ENCODE peak calls at places on chromosomes 4 and X, in eight cellular contexts. F, I, V, H, N, U, L and Q are unnamed samples.
A peak's percentile ranks its signal among the peaks of the same experiment; 100 is the strongest.

GRCh38 chr4:12924728-12925320 is 559.3 kb downstream of the RAB28 start:
- DNase-seq in N (no peak), I (no peak), F (no peak), H (no peak), L (no peak), V (no peak), U (no peak), Q (no peak)

GRCh38 chrX:95764972-95765451 is 919.6 kb upstream of the DIAPH2 start:
- DNase-seq in N (no peak), L (no peak), H (no peak), U (no peak), I (no peak), V (peak; percentile 65), F (no peak), Q (no peak)

GRCh38 chr4:55854132-55854531 is 684 bp downstream of the EXOC1 start:
- DNase-seq in I (no peak), H (no peak), U (no peak), N (no peak), L (no peak), F (no peak), V (peak; percentile 4), Q (no peak)

GRCh38 chrX:8724176-8724757 is 7.7 kb downstream of the ANOS1 start:
- DNase-seq in F (no peak), I (no peak), V (peak; percentile 47), L (no peak), H (no peak), N (no peak), U (no peak), Q (no peak)

GRCh38 chr4:175035907-175036306 is 117.7 kb downstream of the ADAM29 start:
- DNase-seq in I (no peak), L (no peak), V (no peak), H (no peak), F (no peak), U (no peak), N (peak; percentile 51), Q (no peak)

GRCh38 chr4:145481164-145481941 is at the start of gene SMAD1:
- DNase-seq in V (peak; percentile 94), F (peak; percentile 82), I (no peak), L (peak; percentile 5), U (peak; percentile 80), N (peak; percentile 58), H (peak; percentile 35), Q (peak; percentile 76)

GRCh38 chr4:183355405-183355804 is 33.2 kb upstream of the CLDN24 start:
- DNase-seq in V (peak; percentile 77), U (no peak), L (no peak), H (no peak), I (no peak), N (no peak), F (no peak), Q (no peak)

GRCh38 chrX:13085533-13085932 is 41.1 kb upstream of the FAM9C start:
- DNase-seq in H (peak; percentile 16), L (peak; percentile 31), N (no peak), U (no peak), V (no peak), F (no peak), I (peak; percentile 53), Q (no peak)

GRCh38 chr4:144572660-144573059 is 73.3 kb upstream of the HHIP start:
- DNase-seq in H (no peak), N (no peak), V (no peak), L (no peak), I (no peak), F (no peak), U (no peak), Q (no peak)

GRCh38 chr4:53782468-53782865 is 191.2 kb upstream of the LNX1 start:
- DNase-seq in I (no peak), N (no peak), V (peak; percentile 58), H (no peak), F (no peak), L (no peak), U (no peak), Q (no peak)

GRCh38 chr4:98977557-98977956 is 18.0 kb upstream of the METAP1 start:
- DNase-seq in V (no peak), U (no peak), F (no peak), H (no peak), L (no peak), I (no peak), N (no peak), Q (no peak)